ENCODE peak calls at places on chromosomes 2 and 18, in seven cellular contexts. J is tibial artery, B is astrocyte of the spinal cord, R is NT2/D1, S is foreskin fibroblast, N is cardiac fibroblast, P is AG04450. A is an unnamed sample.

GRCh38 chr2:190841707-190842505 is 38.7 kb upstream of the GLS start:
- DNase-seq in P (no peak), R (no peak), N (peak), J (no peak), B (no peak), S (no peak), A (no peak)

GRCh38 chr2:54629914-54630609 is 93.4 kb upstream of the EML6 start:
- DNase-seq in P (no peak), S (peak), J (no peak), R (no peak), B (peak), N (peak), A (peak)

GRCh38 chr2:236172238-236172865 is 4.2 kb upstream of the GBX2 start:
- DNase-seq in B (no peak), P (no peak), N (no peak), R (no peak), J (no peak), S (no peak), A (no peak)

GRCh38 chr2:182503886-182504285 is 77.0 kb upstream of the PDE1A start:
- DNase-seq in B (no peak), R (no peak), S (peak), J (no peak), P (peak), N (peak), A (peak)

GRCh38 chr18:6509417-6510198 is 94.9 kb upstream of the L3MBTL4 start:
- DNase-seq in S (no peak), B (peak), R (no peak), J (no peak), P (no peak), N (peak), A (peak)

GRCh38 chr2:36439084-36439483 is 83.5 kb downstream of the CRIM1 start:
- DNase-seq in R (no peak), N (no peak), P (no peak), S (no peak), J (no peak), B (no peak), A (no peak)

GRCh38 chr2:149648282-149649030 is 60.9 kb upstream of the MMADHC start:
- DNase-seq in P (peak), R (peak), J (no peak), N (peak), S (peak), B (peak), A (peak)

GRCh38 chr2:2932692-2933305 is 444.8 kb downstream of the EIPR1 start:
- DNase-seq in P (no peak), J (no peak), B (no peak), R (no peak), N (no peak), S (no peak), A (no peak)

GRCh38 chr2:233565685-233566140 is 869 bp downstream of the USP40 start:
- DNase-seq in S (no peak), R (no peak), J (no peak), B (no peak), N (no peak), P (no peak), A (no peak)

GRCh38 chr18:79522451-79523220 is 126.9 kb downstream of the NFATC1 start:
- DNase-seq in S (no peak), R (no peak), N (no peak), P (no peak), B (no peak), J (peak), A (no peak)

GRCh38 chr2:169365093-169365483 is 2.8 kb upstream of the LRP2 start:
- DNase-seq in N (no peak), S (no peak), J (no peak), B (peak), P (no peak), R (no peak), A (peak)

GRCh38 chr2:176038694-176039093 is 36.6 kb upstream of the LNPK start:
- DNase-seq in J (no peak), S (no peak), P (no peak), N (no peak), B (no peak), R (no peak), A (no peak)

GRCh38 chr2:133085646-133086045 is 415.6 kb upstream of the LYPD1 start:
- DNase-seq in N (no peak), P (no peak), J (no peak), R (no peak), B (no peak), S (no peak), A (no peak)

GRCh38 chr2:38375711-38376345 is 1.2 kb downstream of the ATL2 start:
- DNase-seq in S (no peak), P (no peak), R (no peak), N (peak), B (no peak), J (no peak), A (peak)

GRCh38 chr2:130744287-130745117 is 10.8 kb upstream of the AMER3 start:
- DNase-seq in N (no peak), P (no peak), J (no peak), R (no peak), B (no peak), S (no peak), A (no peak)

GRCh38 chr2:10532631-10533101 is 84.5 kb upstream of the ODC1 start:
- DNase-seq in S (no peak), J (peak), R (no peak), N (no peak), B (no peak), P (no peak), A (no peak)

GRCh38 chr2:222878877-222879601 is 18.2 kb downstream of the ACSL3 start:
- DNase-seq in P (no peak), B (peak), S (peak), J (no peak), N (peak), R (no peak), A (peak)

GRCh38 chr2:148552675-148553331 is 91.7 kb upstream of the EPC2 start:
- DNase-seq in R (no peak), N (peak), B (no peak), P (no peak), J (no peak), S (no peak), A (peak)
- H3K4me3 ChIP-seq in R (no peak), N (peak), B (no peak), P (peak), J (peak), S (no peak), A (no peak)

GRCh38 chr2:100522430-100522829 is 40.4 kb upstream of the PDCL3 start:
- DNase-seq in J (no peak), S (no peak), N (no peak), R (no peak), P (no peak), B (no peak), A (no peak)
- H3K4me3 ChIP-seq in J (no peak), S (no peak), N (no peak), R (no peak), P (no peak), B (no peak), A (no peak)

GRCh38 chr2:19046986-19047780 is 311.2 kb downstream of the OSR1 start:
- DNase-seq in J (no peak), S (peak), R (no peak), B (peak), P (no peak), N (peak), A (no peak)

GRCh38 chr2:19041773-19042172 is 316.6 kb downstream of the OSR1 start:
- DNase-seq in S (no peak), R (no peak), B (no peak), J (no peak), P (no peak), N (no peak), A (no peak)

GRCh38 chr2:19048593-19049264 is 309.7 kb downstream of the OSR1 start:
- DNase-seq in P (no peak), B (peak), J (no peak), R (no peak), S (no peak), N (peak), A (no peak)

GRCh38 chr2:19045151-19045550 is 313.3 kb downstream of the OSR1 start:
- DNase-seq in P (no peak), S (no peak), N (no peak), J (no peak), R (no peak), B (no peak), A (no peak)

DNA sequence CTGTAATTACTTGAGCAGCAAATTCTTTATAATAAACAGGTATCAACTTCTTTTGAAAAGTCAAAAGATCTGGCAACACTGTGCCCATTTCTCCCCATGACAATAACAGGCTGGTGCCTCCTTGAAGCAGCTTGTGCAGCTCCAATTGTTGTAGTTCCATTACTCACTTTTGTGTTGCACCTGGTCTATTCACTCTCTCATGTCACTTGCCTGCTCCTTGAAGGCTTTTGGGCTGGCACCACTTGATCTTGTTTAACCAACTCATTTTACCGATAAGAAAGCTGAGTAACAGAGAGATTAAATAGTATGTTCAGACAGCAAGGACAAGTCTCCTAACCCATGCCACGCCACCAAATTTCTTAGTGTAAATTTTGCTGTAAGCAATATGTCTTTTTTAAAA is 314.5 kb downstream of the OSR1 start:
- DNase-seq in R (no peak), N (no peak), B (no peak), S (no peak), P (no peak), J (no peak), A (no peak)
- H3K4me3 ChIP-seq in R (no peak), N (no peak), B (no peak), S (no peak), P (no peak), J (no peak), A (no peak)

DNA sequence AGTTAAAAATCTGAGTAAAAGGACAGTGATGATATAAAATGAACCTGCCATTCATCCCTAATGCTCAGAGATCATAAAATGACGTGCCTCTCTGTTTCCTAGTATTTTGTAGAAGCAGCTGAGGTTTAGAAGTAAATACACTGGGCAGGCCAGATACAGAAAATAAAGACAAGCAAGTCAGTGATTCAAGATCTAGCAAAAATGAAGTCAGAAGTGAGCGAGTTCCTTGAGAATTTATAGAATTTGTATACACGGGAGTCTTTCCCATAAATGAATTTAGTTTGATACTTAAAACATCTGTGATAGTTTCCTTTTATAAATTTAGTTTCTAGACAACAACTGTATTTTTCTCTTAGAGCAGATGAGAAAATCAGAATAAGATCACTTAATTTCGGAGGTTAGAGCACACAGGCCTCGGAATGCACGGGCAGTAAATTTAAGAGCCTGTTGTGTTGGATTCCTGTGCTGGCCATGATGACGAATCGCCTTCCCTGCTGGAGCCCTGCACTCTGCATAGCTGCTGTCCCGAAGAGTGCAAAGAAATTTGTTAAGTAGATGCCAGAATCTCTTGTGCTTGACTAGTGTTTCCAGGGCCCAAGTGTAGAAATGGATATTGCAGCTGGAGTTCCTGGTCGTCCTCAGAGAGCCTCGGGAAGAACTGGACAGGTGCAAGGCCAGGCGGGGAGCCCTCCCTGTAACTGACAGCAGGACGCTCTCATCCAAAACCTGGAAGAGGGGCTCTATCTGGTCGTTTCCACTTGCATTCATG is 83.7 kb upstream of the RBM44 start:
- DNase-seq in S (no peak), N (peak), P (no peak), R (no peak), B (peak), J (peak), A (peak)
- H3K4me3 ChIP-seq in S (no peak), N (no peak), P (no peak), R (no peak), B (no peak), J (peak), A (no peak)

GRCh38 chr2:183964565-183964964 is 633.8 kb upstream of the ZNF804A start:
- DNase-seq in B (no peak), J (no peak), N (no peak), S (no peak), P (no peak), R (no peak), A (no peak)
- H3K4me3 ChIP-seq in B (no peak), J (no peak), N (no peak), S (no peak), P (no peak), R (no peak), A (no peak)

DNA sequence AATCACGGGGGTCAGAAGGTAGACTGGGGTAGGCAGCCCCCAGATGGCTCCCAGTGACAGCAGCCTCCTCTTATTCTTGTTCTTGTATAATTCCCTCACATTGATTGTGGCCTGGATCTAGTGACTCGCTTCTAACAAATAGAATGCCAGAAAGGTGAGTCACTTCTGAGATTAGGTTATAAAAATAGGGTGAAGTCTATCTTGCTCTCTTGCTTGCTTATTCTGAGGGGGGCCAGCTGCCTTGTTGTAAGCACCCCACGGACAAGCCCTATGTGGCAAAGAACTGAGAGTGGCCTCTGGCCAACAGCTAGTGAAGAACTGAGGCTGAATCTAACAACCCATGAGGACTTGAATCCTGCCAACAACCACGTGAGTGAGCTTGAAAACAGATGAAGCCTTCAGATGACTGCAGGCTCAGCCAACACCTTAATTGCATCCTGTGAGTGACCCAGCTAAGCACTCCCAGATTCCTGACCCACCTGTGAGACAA is 15.6 kb upstream of the RMND5A start:
- DNase-seq in B (peak), R (no peak), S (peak), P (peak), N (peak), J (no peak), A (peak)
- H3K4me3 ChIP-seq in B (no peak), R (no peak), S (no peak), P (no peak), N (no peak), J (no peak), A (peak)

GRCh38 chr2:127017548-127017947 is 89.4 kb downstream of the BIN1 start:
- DNase-seq in P (no peak), J (no peak), S (no peak), B (no peak), R (no peak), N (no peak), A (no peak)

GRCh38 chr2:127014630-127015029 is 92.3 kb downstream of the BIN1 start:
- DNase-seq in J (no peak), B (peak), N (peak), S (peak), P (peak), R (no peak), A (peak)

GRCh38 chr2:127014224-127014623 is 92.7 kb downstream of the BIN1 start:
- DNase-seq in J (no peak), B (no peak), P (no peak), S (no peak), R (no peak), N (no peak), A (no peak)

GRCh38 chr2:127015106-127015910 is 91.6 kb downstream of the BIN1 start:
- DNase-seq in J (no peak), R (no peak), S (no peak), N (peak), B (no peak), P (no peak), A (no peak)

DNA sequence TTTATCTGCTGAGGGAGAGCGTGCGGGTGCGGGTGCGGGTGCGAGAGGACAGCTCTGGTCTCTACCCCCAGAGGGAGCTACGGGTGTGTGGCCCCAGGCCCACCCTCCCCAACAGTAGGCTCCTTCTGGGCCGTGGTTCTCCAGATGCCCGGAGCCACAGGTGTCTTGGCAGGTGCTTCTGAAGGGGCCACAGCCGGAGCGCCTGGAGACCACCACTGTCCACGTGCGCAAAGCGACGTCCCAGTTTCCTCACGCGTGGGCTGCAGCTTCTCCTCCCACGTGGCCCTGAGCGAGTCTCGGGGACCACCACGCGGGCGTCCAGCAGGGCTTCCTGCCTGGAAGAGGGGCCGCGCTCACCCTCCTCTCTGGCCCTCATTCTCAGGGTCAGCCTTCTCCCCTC is 90.6 kb downstream of the BIN1 start:
- DNase-seq in B (no peak), J (no peak), S (no peak), R (no peak), N (no peak), P (no peak), A (no peak)
- H3K4me3 ChIP-seq in B (no peak), J (no peak), S (no peak), R (no peak), N (no peak), P (no peak), A (no peak)